ENCODE peak calls at places on chromosomes 5 and 9, in five cellular contexts. B is iPS DF 19.7; Z is stimulated activated CD4-positive, alpha-beta T cell treated with anti-CD3 and anti-CD28 coated beads, Interleukin-4, amount 100 ng/mL, for 48 hours; M is KG1; Y is SK-N-SH. P is an unnamed sample.

GRCh38 chr9:133049043-133049442 is 12.7 kb upstream of the CEL start:
- DNase-seq in B (no peak), Z (no peak), M (no peak), Y (no peak), P (no peak)

GRCh38 chr5:20276061-20276958 is 288.3 kb upstream of the CDH18 start:
- DNase-seq in B (no peak), Z (no peak), M (no peak), Y (no peak), P (no peak)

GRCh38 chr9:109602987-109603386 is 104.9 kb upstream of the PTPN3 start:
- DNase-seq in B (no peak), Z (no peak), M (no peak), Y (no peak), P (no peak)

GRCh38 chr5:179290681-179291540 is 54.4 kb downstream of the ADAMTS2 start:
- DNase-seq in B (no peak), Z (no peak), M (no peak), Y (no peak), P (no peak)

GRCh38 chr5:69231851-69232250 is 2.8 kb upstream of the CDK7 start:
- DNase-seq in B (no peak), Z (no peak), M (no peak), Y (no peak), P (no peak)

GRCh38 chr5:43020294-43020711 is 19.8 kb downstream of the ANXA2R start:
- DNase-seq in B (no peak), Z (peak; percentile 24), M (no peak), Y (no peak), P (no peak)

GRCh38 chr5:87009146-87009545 is 258.5 kb upstream of the RASA1 start:
- DNase-seq in B (no peak), Z (no peak), M (no peak), Y (no peak), P (no peak)

GRCh38 chr5:103587185-103587748 is 24.7 kb upstream of the NUDT12 start:
- DNase-seq in B (no peak), Z (no peak), M (no peak), Y (peak; percentile 36), P (no peak)

GRCh38 chr5:103458497-103459040 is 104.0 kb downstream of the NUDT12 start:
- DNase-seq in B (no peak), Z (no peak), M (no peak), Y (no peak), P (no peak)

GRCh38 chr5:3456121-3456681 is 139.4 kb upstream of the IRX1 start:
- DNase-seq in B (no peak), Z (no peak), M (no peak), Y (no peak), P (no peak)

GRCh38 chr5:16791036-16791705 is 144.9 kb downstream of the MYO10 start:
- DNase-seq in B (no peak), Z (no peak), M (peak; percentile 26), Y (peak; percentile 69), P (peak; percentile 49)

GRCh38 chr5:150122158-150122510 is 33.5 kb downstream of the PDGFRB start:
- DNase-seq in B (no peak), Z (no peak), M (no peak), Y (no peak), P (no peak)

GRCh38 chr9:131312822-131313770 is 23.6 kb downstream of the PLPP7 start:
- DNase-seq in B (no peak), Z (no peak), M (no peak), Y (no peak), P (no peak)

GRCh38 chr9:113184509-113184908 is 33.7 kb downstream of the SLC31A2 start:
- DNase-seq in B (no peak), Z (no peak), M (no peak), Y (no peak), P (no peak)

GRCh38 chr5:139644001-139644456 is 4.1 kb upstream of the CXXC5 start:
- DNase-seq in B (no peak), Z (no peak), M (no peak), Y (no peak), P (no peak)

P was measured in HL-60.